ENCODE peak calls at places on chromosomes 11 and 22, in eight cellular contexts. J is IMR-90, X is mammary epithelial cell, N is progenitor cell of endocrine pancreas, O is fibroblast of villous mesenchyme, Z is psoas muscle, U is body of pancreas, D is AG09309. B is an unnamed sample.

GRCh38 chr22:19121631-19122142 is 525 bp downstream of the DGCR2 start:
- DNase-seq in J (peak), X (peak), N (peak), O (peak), Z (peak), U (peak), D (no peak), B (no peak)

GRCh38 chr11:2156416-2157182 is 4.4 kb downstream of the INS start:
- DNase-seq in J (peak), X (peak), N (peak), O (peak), Z (peak), U (peak), D (no peak), B (no peak)

GRCh38 chr22:37824674-37825641 is 1.8 kb downstream of the GALR3 start:
- DNase-seq in J (no peak), X (peak), N (peak), O (peak), Z (no peak), U (no peak), D (no peak), B (no peak)

GRCh38 chr11:66119348-66120133 is 49.5 kb downstream of the PACS1 start:
- DNase-seq in J (peak), X (peak), N (no peak), O (peak), Z (no peak), U (peak), D (no peak), B (no peak)

GRCh38 chr11:14258177-14258935 is 100.6 kb downstream of the RRAS2 start:
- DNase-seq in J (peak), X (peak), N (no peak), O (peak), Z (no peak), U (no peak), D (no peak), B (no peak)

GRCh38 chr11:112163875-112164521 is at the start of gene IL18:
- DNase-seq in J (no peak), X (no peak), N (no peak), O (peak), Z (peak), U (peak), D (no peak), B (no peak)

GRCh38 chr11:9774591-9775392 is 110.9 kb downstream of the SWAP70 start:
- DNase-seq in J (peak), X (no peak), N (no peak), O (peak), Z (no peak), U (no peak), D (peak), B (no peak)

GRCh38 chr11:112128483-112129121 is 35.3 kb downstream of the IL18 start:
- DNase-seq in J (peak), X (peak), N (no peak), O (peak), Z (peak), U (peak), D (peak), B (no peak)

GRCh38 chr22:38554281-38554680 is 15.7 kb downstream of the DMC1 start:
- DNase-seq in J (peak), X (peak), N (no peak), O (peak), Z (no peak), U (no peak), D (peak), B (no peak)

GRCh38 chr11:107078375-107078774 is 60.1 kb upstream of the GUCY1A2 start:
- DNase-seq in J (no peak), X (no peak), N (no peak), O (no peak), Z (no peak), U (no peak), D (no peak), B (no peak)

GRCh38 chr11:130774703-130775102 is 141.6 kb downstream of the SNX19 start:
- DNase-seq in J (no peak), X (no peak), N (no peak), O (no peak), Z (no peak), U (no peak), D (no peak), B (no peak)

GRCh38 chr11:125091247-125091876 is 20.1 kb downstream of the TMEM218 start:
- DNase-seq in J (peak), X (peak), N (no peak), O (peak), Z (no peak), U (peak), D (peak), B (peak)

GRCh38 chr22:21568207-21569075 is 927 bp downstream of the UBE2L3 start:
- DNase-seq in J (peak), X (no peak), N (no peak), O (peak), Z (peak), U (peak), D (no peak), B (no peak)

GRCh38 chr22:30123463-30123862 is 43.2 kb downstream of the HORMAD2 start:
- DNase-seq in J (no peak), X (no peak), N (no peak), O (no peak), Z (no peak), U (no peak), D (no peak), B (no peak)

GRCh38 chr11:116993599-116993998 is 104.6 kb downstream of the SIK3 start:
- DNase-seq in J (no peak), X (no peak), N (no peak), O (no peak), Z (no peak), U (no peak), D (no peak), B (no peak)

GRCh38 chr22:41425704-41426365 is 20.8 kb downstream of the TOB2 start:
- DNase-seq in J (no peak), X (peak), N (no peak), O (peak), Z (no peak), U (no peak), D (no peak), B (no peak)

GRCh38 chr22:31329453-31330215 is 16.5 kb downstream of the PATZ1 start:
- DNase-seq in J (no peak), X (peak), N (no peak), O (peak), Z (no peak), U (no peak), D (no peak), B (no peak)

GRCh38 chr11:11148104-11148509 is 204.9 kb downstream of the CSNK2A3 start:
- DNase-seq in J (peak), X (peak), N (no peak), O (peak), Z (peak), U (peak), D (peak), B (no peak)
- TF ChIP-seq CTCF in J (peak), X (peak), N (peak), O (peak), Z (peak), U (no peak), D (peak), B (no peak)

DNA sequence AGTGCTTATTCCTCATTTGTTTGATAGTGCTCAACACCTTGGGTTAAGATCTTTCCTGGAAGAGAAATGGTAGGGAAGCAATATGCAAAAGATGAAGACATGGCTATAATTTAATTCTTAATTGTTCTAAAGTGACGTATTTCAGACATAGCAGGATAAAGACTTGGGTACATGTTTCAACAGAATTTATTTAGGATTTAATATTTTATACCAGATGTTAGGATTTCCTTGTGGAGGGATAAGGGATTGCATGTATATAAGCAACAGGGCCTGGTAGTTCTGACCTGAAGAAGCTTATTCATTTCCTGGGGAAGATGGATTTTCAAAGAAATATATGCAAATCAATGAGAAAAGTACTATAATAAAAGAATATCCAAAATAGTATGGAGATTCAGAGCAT is 163.8 kb downstream of the FAT3 start:
- DNase-seq in J (no peak), X (no peak), N (no peak), O (no peak), Z (no peak), U (no peak), D (no peak), B (no peak)
- TF ChIP-seq CTCF in J (no peak), X (peak), N (peak), O (peak), Z (no peak), U (no peak), D (peak), B (no peak)

GRCh38 chr11:45212566-45213315 is 66.3 kb downstream of the PRDM11 start:
- DNase-seq in J (no peak), X (no peak), N (no peak), O (no peak), Z (peak), U (no peak), D (no peak), B (no peak)
- TF ChIP-seq CTCF in J (no peak), X (no peak), N (peak), O (peak), Z (no peak), U (no peak), D (no peak), B (no peak)

DNA sequence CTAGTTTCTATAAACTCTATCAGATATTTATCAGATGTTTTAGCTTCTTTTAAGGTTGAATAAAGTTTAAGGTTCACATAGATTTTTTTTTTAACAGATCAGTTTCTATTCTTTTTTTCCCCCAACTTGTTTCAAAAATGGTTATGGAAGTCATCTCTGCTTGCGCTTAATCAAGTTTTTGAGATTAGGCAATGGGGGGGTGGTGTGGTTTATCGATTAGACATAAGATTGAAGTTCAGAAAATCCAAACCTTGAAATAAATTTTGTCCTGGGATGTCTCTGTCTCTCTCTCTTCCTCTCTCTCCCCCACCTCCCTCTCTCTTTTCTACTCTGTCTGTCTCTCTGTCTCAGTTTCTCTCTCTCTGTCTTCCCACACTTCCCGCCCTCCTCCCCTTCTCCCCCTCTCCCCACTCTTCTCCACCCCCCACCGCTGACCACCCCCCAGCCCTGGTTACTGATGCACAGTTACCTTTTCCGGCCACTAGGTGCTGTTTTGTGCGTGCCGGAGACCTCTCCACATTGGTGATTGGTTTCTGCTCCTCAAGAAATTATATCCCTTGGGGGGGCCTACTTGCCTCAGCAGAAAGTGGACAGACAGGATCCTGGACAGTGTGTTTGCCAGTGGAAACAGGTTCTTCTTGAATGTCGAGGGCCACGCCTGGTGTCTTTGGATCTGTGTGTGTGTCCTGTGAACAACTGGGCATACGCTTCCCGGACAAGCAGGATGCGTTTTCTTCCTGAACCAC is 29.7 kb upstream of the ANO1 start:
- DNase-seq in J (no peak), X (no peak), N (no peak), O (no peak), Z (no peak), U (no peak), D (no peak), B (no peak)
- TF ChIP-seq CTCF in J (peak), X (peak), N (peak), O (peak), Z (no peak), U (no peak), D (peak), B (no peak)

GRCh38 chr11:104343578-104343977 is 179.6 kb upstream of the PDGFD start:
- DNase-seq in J (peak), X (peak), N (no peak), O (no peak), Z (no peak), U (no peak), D (no peak), B (no peak)
- TF ChIP-seq CTCF in J (peak), X (peak), N (peak), O (peak), Z (no peak), U (peak), D (peak), B (no peak)

DNA sequence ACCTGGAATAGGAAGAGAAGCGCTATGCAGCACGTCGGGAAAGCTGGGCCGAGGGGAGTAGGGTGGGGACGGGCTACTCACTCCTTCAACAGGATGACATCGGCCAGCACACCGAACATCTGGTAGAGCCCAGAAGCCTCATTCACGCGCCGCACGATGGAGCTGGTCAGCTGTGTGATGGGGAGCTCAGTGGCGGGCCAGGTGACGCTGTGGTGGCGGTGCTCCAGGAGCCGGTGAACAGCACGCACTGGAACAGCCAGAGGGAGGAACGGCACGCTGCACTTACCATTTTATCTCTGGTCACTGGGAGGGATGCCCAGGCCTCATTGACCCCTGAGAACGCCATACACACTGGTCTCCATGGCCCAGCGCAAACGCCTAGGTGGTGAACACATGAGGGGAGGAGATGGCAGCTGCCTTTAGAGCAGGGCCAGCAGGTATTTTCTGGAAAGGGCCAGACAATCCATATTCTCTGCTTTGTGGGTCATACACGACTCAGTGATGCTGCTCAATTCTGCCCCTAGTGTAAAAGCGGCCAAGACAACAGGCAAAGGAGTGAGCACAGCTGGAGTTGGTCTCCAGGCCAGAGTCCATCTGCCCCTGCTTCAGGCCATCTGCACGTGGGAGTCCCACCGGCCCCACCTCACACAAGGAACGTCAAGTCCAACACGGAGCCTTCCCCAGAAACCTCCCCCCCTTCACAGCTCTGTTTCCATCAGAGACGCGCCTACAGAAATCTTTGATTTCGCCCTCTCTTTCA is 8.8 kb downstream of the FOXRED2 start:
- DNase-seq in J (no peak), X (no peak), N (no peak), O (no peak), Z (no peak), U (no peak), D (no peak), B (no peak)
- TF ChIP-seq CTCF in J (no peak), X (no peak), N (no peak), O (no peak), Z (no peak), U (no peak), D (no peak), B (no peak)

B was measured in D721Med.